ENCODE peak calls at places on chromosomes 3 and 15, in six cellular contexts. One of them, this sample, is unnamed.

GRCh38 chr15:78182336-78182700 is 33.2 kb downstream of the IDH3A start:
- DNase-seq in lower leg skin: peak
- DNase-seq in breast epithelium: no peak
- DNase-seq in transverse colon: no peak
- DNase-seq in heart left ventricle: no peak
- DNase-seq in GM12878: no peak
- DNase-seq in this sample: no peak

GRCh38 chr3:67384790-67385397 is 269.5 kb downstream of the SUCLG2 start:
- DNase-seq in lower leg skin: no peak
- DNase-seq in breast epithelium: no peak
- DNase-seq in transverse colon: no peak
- DNase-seq in heart left ventricle: no peak
- DNase-seq in GM12878: no peak
- DNase-seq in this sample: no peak

GRCh38 chr3:37097776-37098175 is 76.6 kb downstream of the LRRFIP2 start:
- DNase-seq in lower leg skin: no peak
- DNase-seq in breast epithelium: no peak
- DNase-seq in transverse colon: no peak
- DNase-seq in heart left ventricle: no peak
- DNase-seq in GM12878: no peak
- DNase-seq in this sample: no peak

GRCh38 chr3:10116138-10116460 is 624 bp downstream of the BRK1 start:
- DNase-seq in lower leg skin: no peak
- DNase-seq in breast epithelium: no peak
- DNase-seq in transverse colon: no peak
- DNase-seq in heart left ventricle: no peak
- DNase-seq in GM12878: no peak
- DNase-seq in this sample: no peak

GRCh38 chr3:32686713-32687112 is 1.7 kb downstream of the CNOT10 start:
- DNase-seq in lower leg skin: no peak
- DNase-seq in breast epithelium: no peak
- DNase-seq in transverse colon: no peak
- DNase-seq in heart left ventricle: no peak
- DNase-seq in GM12878: no peak
- DNase-seq in this sample: no peak

GRCh38 chr15:28896944-28897343 is 11.2 kb downstream of the APBA2 start:
- DNase-seq in lower leg skin: no peak
- DNase-seq in breast epithelium: no peak
- DNase-seq in transverse colon: no peak
- DNase-seq in heart left ventricle: no peak
- DNase-seq in GM12878: no peak
- DNase-seq in this sample: no peak

GRCh38 chr3:79052054-79052681 is 715.6 kb downstream of the ROBO1 start:
- DNase-seq in lower leg skin: no peak
- DNase-seq in breast epithelium: no peak
- DNase-seq in transverse colon: no peak
- DNase-seq in heart left ventricle: no peak
- DNase-seq in GM12878: no peak
- DNase-seq in this sample: no peak

GRCh38 chr15:59917504-59918157 is 86.5 kb upstream of the FOXB1 start:
- DNase-seq in lower leg skin: peak
- DNase-seq in breast epithelium: peak
- DNase-seq in transverse colon: peak
- DNase-seq in heart left ventricle: peak
- DNase-seq in GM12878: peak
- DNase-seq in this sample: peak

GRCh38 chr3:196631655-196632032 is 7.8 kb upstream of the NRROS start:
- DNase-seq in lower leg skin: no peak
- DNase-seq in breast epithelium: no peak
- DNase-seq in transverse colon: no peak
- DNase-seq in heart left ventricle: no peak
- DNase-seq in GM12878: no peak
- DNase-seq in this sample: no peak

GRCh38 chr15:65833501-65834220 is 35.6 kb upstream of the RAB11A start:
- DNase-seq in lower leg skin: no peak
- DNase-seq in breast epithelium: no peak
- DNase-seq in transverse colon: peak
- DNase-seq in heart left ventricle: peak
- DNase-seq in GM12878: no peak
- DNase-seq in this sample: no peak

GRCh38 chr15:24898715-24899278 is 56.0 kb upstream of the SNRPN start:
- DNase-seq in lower leg skin: no peak
- DNase-seq in breast epithelium: no peak
- DNase-seq in transverse colon: no peak
- DNase-seq in heart left ventricle: no peak
- DNase-seq in GM12878: no peak
- DNase-seq in this sample: no peak

GRCh38 chr15:86608461-86608860 is 528.8 kb downstream of the AGBL1 start:
- DNase-seq in lower leg skin: no peak
- DNase-seq in breast epithelium: no peak
- DNase-seq in transverse colon: no peak
- DNase-seq in heart left ventricle: no peak
- DNase-seq in GM12878: no peak
- DNase-seq in this sample: no peak

GRCh38 chr3:134291300-134292254 is 40.9 kb upstream of the RYK start:
- DNase-seq in lower leg skin: peak
- DNase-seq in breast epithelium: peak
- DNase-seq in transverse colon: peak
- DNase-seq in heart left ventricle: no peak
- DNase-seq in GM12878: no peak
- DNase-seq in this sample: no peak

GRCh38 chr3:15647629-15648167 is 46.2 kb downstream of the BTD start:
- DNase-seq in lower leg skin: no peak
- DNase-seq in breast epithelium: no peak
- DNase-seq in transverse colon: peak
- DNase-seq in heart left ventricle: peak
- DNase-seq in GM12878: peak
- DNase-seq in this sample: peak

GRCh38 chr3:31132132-31132769 is 237.8 kb upstream of the GADL1 start:
- DNase-seq in lower leg skin: no peak
- DNase-seq in breast epithelium: no peak
- DNase-seq in transverse colon: no peak
- DNase-seq in heart left ventricle: no peak
- DNase-seq in GM12878: peak
- DNase-seq in this sample: no peak

GRCh38 chr3:48439820-48440589 is at the start of the genes CCDC51 and TMA7:
- DNase-seq in lower leg skin: peak
- DNase-seq in breast epithelium: peak
- DNase-seq in transverse colon: peak
- DNase-seq in heart left ventricle: peak
- DNase-seq in GM12878: peak
- DNase-seq in this sample: peak

GRCh38 chr3:143442761-143443477 is 323.3 kb downstream of the CHST2 start:
- DNase-seq in lower leg skin: no peak
- DNase-seq in breast epithelium: no peak
- DNase-seq in transverse colon: no peak
- DNase-seq in heart left ventricle: no peak
- DNase-seq in GM12878: no peak
- DNase-seq in this sample: no peak

GRCh38 chr3:107644631-107645030 is 121.9 kb downstream of the BBX start:
- DNase-seq in lower leg skin: no peak
- DNase-seq in breast epithelium: no peak
- DNase-seq in transverse colon: no peak
- DNase-seq in heart left ventricle: no peak
- DNase-seq in GM12878: no peak
- DNase-seq in this sample: no peak

GRCh38 chr3:168048414-168049330 is 47.1 kb downstream of the GOLIM4 start:
- DNase-seq in lower leg skin: no peak
- DNase-seq in breast epithelium: no peak
- DNase-seq in transverse colon: no peak
- DNase-seq in heart left ventricle: no peak
- DNase-seq in GM12878: no peak
- DNase-seq in this sample: no peak

DNA sequence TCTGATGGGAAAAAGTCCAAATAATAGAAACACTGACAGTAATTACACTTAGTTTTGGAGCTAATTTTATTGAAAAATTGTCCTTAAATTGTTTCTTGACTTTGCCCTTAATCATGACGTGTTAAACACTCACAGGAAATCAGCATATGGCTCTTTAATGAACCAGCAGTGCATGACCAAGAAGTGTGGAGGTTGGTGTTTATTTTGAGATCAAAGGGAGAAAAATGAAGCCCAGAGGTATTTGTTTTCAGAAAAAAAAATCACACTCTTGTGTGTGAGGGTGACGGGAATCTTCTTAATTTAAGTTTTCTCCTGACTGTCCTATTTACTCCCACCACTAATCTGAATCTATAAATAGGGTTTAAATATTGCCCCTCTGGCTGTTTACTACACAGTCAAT is 28.8 kb upstream of the SYNM start:
- DNase-seq in lower leg skin: no peak
- DNase-seq in breast epithelium: no peak
- DNase-seq in transverse colon: no peak
- DNase-seq in heart left ventricle: no peak
- DNase-seq in GM12878: no peak
- DNase-seq in this sample: no peak
- TF ChIP-seq POLR2A in lower leg skin: no peak
- TF ChIP-seq POLR2A in breast epithelium: no peak
- TF ChIP-seq POLR2A in transverse colon: no peak
- TF ChIP-seq POLR2A in heart left ventricle: no peak
- TF ChIP-seq POLR2A in GM12878: no peak
- TF ChIP-seq POLR2A in this sample: no peak

GRCh38 chr15:48810414-48811324 is at the start of gene CEP152:
- DNase-seq in lower leg skin: peak
- DNase-seq in breast epithelium: peak
- DNase-seq in transverse colon: peak
- DNase-seq in heart left ventricle: peak
- DNase-seq in GM12878: peak
- DNase-seq in this sample: peak
- TF ChIP-seq POLR2A in lower leg skin: no peak
- TF ChIP-seq POLR2A in breast epithelium: no peak
- TF ChIP-seq POLR2A in transverse colon: peak
- TF ChIP-seq POLR2A in heart left ventricle: peak
- TF ChIP-seq POLR2A in GM12878: peak
- TF ChIP-seq POLR2A in this sample: peak

GRCh38 chr3:186783731-186784515 is 546 bp downstream of the EIF4A2 start:
- DNase-seq in lower leg skin: peak
- DNase-seq in breast epithelium: peak
- DNase-seq in transverse colon: peak
- DNase-seq in heart left ventricle: peak
- DNase-seq in GM12878: no peak
- DNase-seq in this sample: peak
- TF ChIP-seq POLR2A in lower leg skin: peak
- TF ChIP-seq POLR2A in breast epithelium: no peak
- TF ChIP-seq POLR2A in transverse colon: peak
- TF ChIP-seq POLR2A in heart left ventricle: peak
- TF ChIP-seq POLR2A in GM12878: peak
- TF ChIP-seq POLR2A in this sample: peak

DNA sequence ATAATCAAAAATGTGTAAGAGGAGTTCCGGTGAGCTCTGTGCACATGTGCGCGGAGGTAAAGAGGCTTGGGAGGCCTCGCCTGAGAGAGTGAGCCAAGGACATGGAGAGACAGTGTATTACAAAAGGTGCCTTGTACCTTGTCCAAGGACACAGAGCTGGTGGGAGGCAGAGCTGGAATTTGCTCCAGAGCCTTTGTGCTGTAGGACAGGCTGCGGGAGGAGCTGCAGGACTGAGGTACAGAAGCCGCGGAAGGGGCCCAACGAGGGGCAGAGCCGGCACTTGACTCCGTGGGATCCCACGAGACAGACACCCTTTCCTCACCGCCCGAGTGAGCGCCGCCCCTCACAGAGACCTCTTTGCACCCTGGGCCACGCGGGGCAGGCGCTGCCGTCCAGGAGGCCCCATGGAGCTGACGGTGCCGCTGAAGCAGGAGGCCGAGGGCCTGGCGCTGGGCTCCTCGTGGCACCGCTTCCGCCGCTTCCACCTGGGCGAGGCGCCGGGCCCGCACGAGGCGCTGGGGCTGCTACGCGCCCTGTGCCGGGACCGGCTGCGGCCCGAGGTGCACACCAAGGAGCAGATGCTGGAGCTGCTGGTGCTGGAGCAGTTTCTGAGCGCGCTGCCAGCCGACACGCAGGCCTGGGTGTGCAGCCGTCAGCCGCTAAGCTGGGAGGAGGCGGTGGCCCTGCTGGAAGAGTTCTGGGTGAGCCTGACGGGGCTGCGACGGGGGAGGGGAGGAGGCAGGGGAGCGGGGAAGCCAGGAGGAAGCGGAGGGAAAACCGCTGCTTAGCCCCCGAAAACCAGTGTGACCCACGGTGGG is 68.7 kb downstream of the SLTM start:
- DNase-seq in lower leg skin: no peak
- DNase-seq in breast epithelium: no peak
- DNase-seq in transverse colon: no peak
- DNase-seq in heart left ventricle: peak
- DNase-seq in GM12878: no peak
- DNase-seq in this sample: no peak
- TF ChIP-seq POLR2A in lower leg skin: no peak
- TF ChIP-seq POLR2A in breast epithelium: no peak
- TF ChIP-seq POLR2A in transverse colon: no peak
- TF ChIP-seq POLR2A in heart left ventricle: no peak
- TF ChIP-seq POLR2A in GM12878: no peak
- TF ChIP-seq POLR2A in this sample: no peak

DNA sequence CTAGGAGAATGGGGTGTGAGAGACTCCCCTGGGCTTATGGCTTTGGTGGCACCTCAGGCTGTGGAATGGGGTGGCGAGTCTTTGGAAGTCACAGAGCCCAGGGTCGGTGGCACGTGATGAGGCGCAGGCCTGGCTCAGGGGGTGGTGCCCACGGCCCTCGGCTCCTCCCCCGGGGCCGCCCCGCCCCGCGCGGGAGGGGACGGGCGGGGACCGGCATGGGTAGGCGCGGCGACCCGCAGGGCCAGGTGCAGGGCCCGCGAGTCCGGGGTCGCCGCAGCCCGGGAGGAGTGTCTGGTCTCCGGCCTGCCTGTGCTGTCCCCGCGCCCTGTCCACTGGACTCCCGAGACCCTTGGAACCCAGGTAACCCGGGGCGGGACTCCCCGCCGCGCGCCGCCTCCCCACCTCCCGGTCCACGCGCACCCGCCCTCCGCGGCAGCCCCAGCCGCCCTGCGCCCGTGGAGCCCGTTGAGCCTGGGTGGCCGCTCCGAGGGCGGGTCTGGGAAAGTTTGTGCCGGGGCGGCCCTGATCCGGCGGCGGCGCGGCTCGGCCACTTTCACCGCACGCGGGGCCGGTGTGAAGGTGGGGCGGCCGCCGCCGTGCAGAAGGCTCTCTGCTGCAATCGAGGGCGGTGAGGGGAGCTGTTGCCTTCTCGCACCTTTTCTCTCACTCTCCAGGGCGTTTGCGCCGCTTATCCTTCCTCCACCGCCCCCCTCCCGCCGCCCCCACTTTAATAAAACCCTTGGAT is at the start of gene PAQR5:
- DNase-seq in lower leg skin: no peak
- DNase-seq in breast epithelium: no peak
- DNase-seq in transverse colon: peak
- DNase-seq in heart left ventricle: peak
- DNase-seq in GM12878: no peak
- DNase-seq in this sample: peak
- TF ChIP-seq POLR2A in lower leg skin: no peak
- TF ChIP-seq POLR2A in breast epithelium: no peak
- TF ChIP-seq POLR2A in transverse colon: peak
- TF ChIP-seq POLR2A in heart left ventricle: no peak
- TF ChIP-seq POLR2A in GM12878: no peak
- TF ChIP-seq POLR2A in this sample: no peak

GRCh38 chr15:89421219-89421618 is 75.2 kb downstream of the RHCG start:
- DNase-seq in lower leg skin: no peak
- DNase-seq in breast epithelium: no peak
- DNase-seq in transverse colon: no peak
- DNase-seq in heart left ventricle: no peak
- DNase-seq in GM12878: no peak
- DNase-seq in this sample: no peak
- TF ChIP-seq POLR2A in lower leg skin: no peak
- TF ChIP-seq POLR2A in breast epithelium: no peak
- TF ChIP-seq POLR2A in transverse colon: no peak
- TF ChIP-seq POLR2A in heart left ventricle: no peak
- TF ChIP-seq POLR2A in GM12878: no peak
- TF ChIP-seq POLR2A in this sample: no peak

GRCh38 chr15:48975713-48976419 is 12.1 kb upstream of the SHC4 start:
- DNase-seq in lower leg skin: peak
- DNase-seq in breast epithelium: peak
- DNase-seq in transverse colon: peak
- DNase-seq in heart left ventricle: peak
- DNase-seq in GM12878: no peak
- DNase-seq in this sample: peak
- TF ChIP-seq POLR2A in lower leg skin: no peak
- TF ChIP-seq POLR2A in breast epithelium: no peak
- TF ChIP-seq POLR2A in transverse colon: no peak
- TF ChIP-seq POLR2A in heart left ventricle: no peak
- TF ChIP-seq POLR2A in GM12878: peak
- TF ChIP-seq POLR2A in this sample: no peak

This sample was measured in GM12892.